ENCODE peak calls at places on chromosomes 4 and X, in four cellular contexts. C, R, F and Z are unnamed samples.

GRCh38 chr4:40846556-40846955 is 96.8 kb downstream of the NSUN7 start:
- DNase-seq in C (no peak), R (no peak), F (no peak), Z (peak; percentile 50)

GRCh38 chrX:38768079-38768478 is 33.2 kb upstream of the MID1IP1 start:
- DNase-seq in C (no peak), R (no peak), F (no peak), Z (peak; percentile 21)

GRCh38 chrX:147749308-147749707 is 162.4 kb upstream of the FMR1 start:
- DNase-seq in C (no peak), R (no peak), F (no peak), Z (no peak)

GRCh38 chrX:137031517-137032377 is 2.0 kb downstream of the GPR101 start:
- DNase-seq in C (no peak), R (no peak), F (no peak), Z (peak; percentile 64)

GRCh38 chrX:48903290-48903689 is 5.6 kb downstream of the PQBP1 start:
- DNase-seq in C (no peak), R (no peak), F (no peak), Z (no peak)

GRCh38 chr4:17018013-17018412 is 119.6 kb upstream of the LDB2 start:
- DNase-seq in C (no peak), R (no peak), F (no peak), Z (no peak)

GRCh38 chrX:104318330-104319009 is 63.7 kb upstream of the ESX1 start:
- DNase-seq in C (no peak), R (no peak), F (no peak), Z (peak; percentile 53)

GRCh38 chr4:158129649-158130048 is 43.2 kb downstream of the GASK1B start:
- DNase-seq in C (no peak), R (no peak), F (no peak), Z (no peak)

GRCh38 chr4:5750052-5750950 is 39.3 kb downstream of the EVC start:
- DNase-seq in C (no peak), R (no peak), F (no peak), Z (no peak)

GRCh38 chr4:21848001-21848400 is 100.6 kb downstream of the KCNIP4 start:
- DNase-seq in C (no peak), R (no peak), F (no peak), Z (peak; percentile 13)

GRCh38 chrX:41302293-41302868 is 31.6 kb upstream of the DDX3X start:
- DNase-seq in C (peak; percentile 51), R (no peak), F (no peak), Z (no peak)

GRCh38 chrX:11464836-11465458 is 171.7 kb downstream of the AMELX start:
- DNase-seq in C (no peak), R (no peak), F (no peak), Z (no peak)

GRCh38 chr4:123622572-123622971 is 226.0 kb downstream of the SPRY1 start:
- DNase-seq in C (no peak), R (no peak), F (no peak), Z (no peak)

GRCh38 chr4:159540501-159540900 is 437.6 kb downstream of the RAPGEF2 start:
- DNase-seq in C (no peak), R (no peak), F (no peak), Z (no peak)

GRCh38 chr4:100805547-100805946 is 287.7 kb upstream of the EMCN start:
- DNase-seq in C (no peak), R (no peak), F (no peak), Z (no peak)

GRCh38 chrX:111568356-111568755 is 56.9 kb downstream of the SERTM2 start:
- DNase-seq in C (no peak), R (no peak), F (no peak), Z (peak; percentile 53)

GRCh38 chr4:15145709-15146108 is 143.4 kb downstream of the CPEB2 start:
- DNase-seq in C (no peak), R (no peak), F (no peak), Z (no peak)

GRCh38 chrX:109797311-109797975 is 64.4 kb upstream of the ACSL4 start:
- DNase-seq in C (no peak), R (no peak), F (no peak), Z (no peak)

GRCh38 chrX:7028246-7028645 is 119.3 kb upstream of the STS start:
- DNase-seq in C (no peak), R (no peak), F (no peak), Z (no peak)

GRCh38 chrX:20988118-20988517 is 386.1 kb upstream of the CNKSR2 start:
- DNase-seq in C (no peak), R (no peak), F (no peak), Z (no peak)

GRCh38 chr4:83112678-83113428 is 1.7 kb downstream of the PLAC8 start:
- DNase-seq in C (no peak), R (peak; percentile 15), F (no peak), Z (no peak)

GRCh38 chr4:28277931-28278330 is 1417.3 kb downstream of the STIM2 start:
- DNase-seq in C (no peak), R (no peak), F (no peak), Z (no peak)

GRCh38 chr4:6047130-6047673 is 29.0 kb upstream of the C4orf50 start:
- DNase-seq in C (no peak), R (no peak), F (no peak), Z (no peak)

GRCh38 chr4:15914736-15915135 is 23.8 kb downstream of the FGFBP1 start:
- DNase-seq in C (no peak), R (no peak), F (no peak), Z (no peak)

GRCh38 chr4:115537387-115537786 is 424.0 kb upstream of the NDST4 start:
- DNase-seq in C (no peak), R (no peak), F (no peak), Z (no peak)

GRCh38 chr4:159003420-159004253 is 99.2 kb upstream of the RAPGEF2 start:
- DNase-seq in C (no peak), R (no peak), F (no peak), Z (no peak)

GRCh38 chr4:164918956-164919355 is 42.0 kb downstream of the APELA start:
- DNase-seq in C (no peak), R (no peak), F (no peak), Z (no peak)

GRCh38 chr4:144579411-144580020 is 66.4 kb upstream of the HHIP start:
- DNase-seq in C (no peak), R (no peak), F (no peak), Z (no peak)

GRCh38 chrX:70979136-70979762 is 48.4 kb upstream of the SLC7A3 start:
- DNase-seq in C (no peak), R (no peak), F (no peak), Z (peak; percentile 65)

GRCh38 chr4:145523117-145523516 is 41.5 kb downstream of the SMAD1 start:
- DNase-seq in C (no peak), R (no peak), F (no peak), Z (no peak)

GRCh38 chr4:13656569-13656988 is 29.1 kb upstream of the BOD1L1 start:
- DNase-seq in C (peak; percentile 56), R (peak; percentile 49), F (peak; percentile 45), Z (peak; percentile 40)

GRCh38 chrX:123818243-123818642 is 41.6 kb upstream of the XIAP start:
- DNase-seq in C (no peak), R (no peak), F (no peak), Z (no peak)

GRCh38 chr4:40276541-40276940 is 58.6 kb upstream of the CHRNA9 start:
- DNase-seq in C (no peak), R (no peak), F (no peak), Z (no peak)

GRCh38 chrX:28312965-28313364 is 274.3 kb upstream of the IL1RAPL1 start:
- DNase-seq in C (no peak), R (no peak), F (no peak), Z (no peak)

GRCh38 chr4:38873290-38873949 is 5.8 kb downstream of the FAM114A1 start:
- DNase-seq in C (no peak), R (no peak), F (no peak), Z (no peak)

GRCh38 chr4:105399535-105400161 is 74.2 kb downstream of the PPA2 start:
- DNase-seq in C (no peak), R (no peak), F (no peak), Z (no peak)

GRCh38 chrX:154742623-154743022 is 8.3 kb downstream of the GAB3 start:
- DNase-seq in C (no peak), R (no peak), F (no peak), Z (no peak)
- H3K4me1 ChIP-seq in C (no peaks in the 10 kb centered on the region), R (peaks cover 16% of the 10 kb centered on the region), F (peaks cover 11% of the 10 kb centered on the region), Z (no peaks in the 10 kb centered on the region)

GRCh38 chr4:73452953-73453700 is 17.1 kb downstream of the AFP start:
- DNase-seq in C (no peak), R (no peak), F (no peak), Z (peak; percentile 38)

GRCh38 chr4:73451404-73451803 is 15.4 kb downstream of the AFP start:
- DNase-seq in C (no peak), R (no peak), F (no peak), Z (no peak)

GRCh38 chr4:73448448-73449203 is 12.6 kb downstream of the AFP start:
- DNase-seq in C (no peak), R (no peak), F (no peak), Z (no peak)

GRCh38 chr4:73451978-73452747 is 16.1 kb downstream of the AFP start:
- DNase-seq in C (no peak), R (no peak), F (no peak), Z (no peak)

GRCh38 chr4:73450398-73451004 is 14.5 kb downstream of the AFP start:
- DNase-seq in C (no peak), R (no peak), F (no peak), Z (no peak)
- H3K4me3 ChIP-seq in C (no peak overlapping the region), R (no peak overlapping the region), F (no peak overlapping the region), Z (no peak overlapping the region)

GRCh38 chr4:7673111-7673510 is 238.4 kb upstream of the PSAPL1 start:
- DNase-seq in C (no peak), R (no peak), F (no peak), Z (no peak)
- H3K4me1 ChIP-seq in C (no peaks in the 10 kb centered on the region), R (no peaks in the 10 kb centered on the region), F (no peaks in the 10 kb centered on the region), Z (no peaks in the 10 kb centered on the region)

GRCh38 chr4:70678383-70678999 is 9.8 kb upstream of the UTP3 start:
- DNase-seq in C (no peak), R (no peak), F (no peak), Z (no peak)
- H3K4me3 ChIP-seq in C (no peak overlapping the region), R (no peak overlapping the region), F (no peak overlapping the region), Z (no peak overlapping the region)

GRCh38 chrX:133953785-133954355 is 31.5 kb downstream of the GPC3 start:
- DNase-seq in C (no peak), R (no peak), F (no peak), Z (no peak)
- H3K4me1 ChIP-seq in C (no peaks in the 10 kb centered on the region), R (no peaks in the 10 kb centered on the region), F (no peaks in the 10 kb centered on the region), Z (peaks cover 18% of the 10 kb centered on the region)

DNA sequence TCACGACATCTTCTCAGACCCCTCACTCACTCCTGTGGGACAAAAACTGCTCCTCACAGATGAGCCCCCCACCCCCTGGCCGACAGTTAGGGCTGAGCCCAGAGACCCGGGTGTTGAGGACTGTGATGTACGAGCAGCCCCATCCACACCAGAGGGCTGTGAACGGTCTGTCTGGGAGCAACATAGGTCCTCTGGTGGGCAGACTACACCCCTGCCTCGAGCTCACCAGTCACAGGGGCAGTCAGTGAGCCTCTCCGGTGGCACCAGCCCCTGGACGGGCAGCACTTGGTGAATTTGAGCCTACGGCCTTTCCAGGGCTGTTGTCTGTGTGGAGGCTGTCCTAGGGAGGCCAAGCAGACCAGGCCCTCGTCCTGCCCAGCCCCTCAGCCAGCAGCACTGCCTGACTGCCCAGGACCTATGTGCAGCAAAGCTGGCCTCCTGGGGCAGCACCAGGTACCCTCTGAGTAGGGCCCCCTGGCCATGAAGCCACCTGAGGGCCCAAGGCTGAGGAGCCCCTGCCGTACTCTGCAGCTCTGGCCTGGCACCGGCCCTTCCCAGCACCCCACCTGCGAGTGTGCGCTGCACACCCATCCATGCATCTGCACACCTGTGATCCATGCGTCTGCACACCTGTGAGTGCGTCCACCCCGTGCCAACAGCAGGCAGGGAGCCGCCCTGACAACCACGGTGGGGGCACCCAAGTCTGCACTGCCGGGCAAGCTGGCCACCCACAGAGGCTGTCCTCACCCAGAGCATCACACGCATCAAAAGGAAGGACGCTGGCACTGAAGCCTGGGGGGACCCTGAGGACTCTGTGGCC is 111.6 kb upstream of the NKX1-1 start:
- DNase-seq in C (no peak), R (no peak), F (no peak), Z (no peak)
- H3K4me3 ChIP-seq in C (no peak overlapping the region), R (no peak overlapping the region), F (no peak overlapping the region), Z (no peak overlapping the region)